ENCODE peak calls at places on chromosomes 12 and 14, in eight cellular contexts. J is activated gamma-delta T cell; Y is Caki2; E is fibroblast of the aortic adventitia; U is PC-3; S is CD4-positive, alpha-beta memory T cell; A is HS-27A; K is occipital lobe. M is an unnamed sample.

GRCh38 chr14:22653012-22653621 is 9.0 kb upstream of the OR6J1 start:
- DNase-seq in J (no peak), Y (peak), E (peak), U (peak), S (peak), A (peak), K (no peak), M (peak)

GRCh38 chr14:98957211-98958047 is 314.6 kb downstream of the BCL11B start:
- DNase-seq in J (no peak), Y (no peak), E (peak), U (no peak), S (no peak), A (no peak), K (no peak), M (peak)

GRCh38 chr14:75615200-75615599 is 36.8 kb downstream of the FLVCR2 start:
- DNase-seq in J (no peak), Y (no peak), E (no peak), U (no peak), S (no peak), A (no peak), K (no peak), M (no peak)

GRCh38 chr12:91178139-91178561 is 4.5 kb downstream of the DCN start:
- DNase-seq in J (no peak), Y (peak), E (peak), U (peak), S (no peak), A (no peak), K (no peak), M (peak)

GRCh38 chr12:105351523-105351922 is 21.0 kb downstream of the C12orf75 start:
- DNase-seq in J (no peak), Y (no peak), E (no peak), U (no peak), S (no peak), A (no peak), K (no peak), M (no peak)

GRCh38 chr14:63727736-63728728 is at the start of gene SGPP1:
- DNase-seq in J (peak), Y (peak), E (peak), U (peak), S (peak), A (peak), K (peak), M (peak)

GRCh38 chr12:117189725-117190209 is 503 bp downstream of the FBXO21 start:
- DNase-seq in J (peak), Y (peak), E (peak), U (peak), S (no peak), A (no peak), K (no peak), M (peak)

GRCh38 chr12:92412931-92413685 is 267.5 kb upstream of the BTG1 start:
- DNase-seq in J (no peak), Y (no peak), E (no peak), U (no peak), S (no peak), A (no peak), K (no peak), M (no peak)

GRCh38 chr12:67981236-67982164 is 7.7 kb upstream of the IFNG-AS1 start:
- DNase-seq in J (no peak), Y (peak), E (peak), U (peak), S (no peak), A (peak), K (no peak), M (peak)

GRCh38 chr12:79424109-79424721 is 266.5 kb downstream of the PAWR start:
- DNase-seq in J (no peak), Y (peak), E (peak), U (peak), S (no peak), A (peak), K (no peak), M (peak)

GRCh38 chr12:106045251-106045674 is 93.5 kb downstream of the NUAK1 start:
- DNase-seq in J (no peak), Y (no peak), E (no peak), U (no peak), S (no peak), A (peak), K (no peak), M (no peak)

GRCh38 chr12:95118788-95119179 is 45.4 kb upstream of the NR2C1 start:
- DNase-seq in J (no peak), Y (no peak), E (no peak), U (peak), S (no peak), A (no peak), K (no peak), M (no peak)

GRCh38 chr14:105364100-105364708 is 34.1 kb upstream of the TEX22 start:
- DNase-seq in J (peak), Y (no peak), E (peak), U (no peak), S (peak), A (no peak), K (no peak), M (peak)

GRCh38 chr14:97185186-97185585 is 388.0 kb downstream of the VRK1 start:
- DNase-seq in J (no peak), Y (no peak), E (no peak), U (peak), S (peak), A (no peak), K (no peak), M (no peak)

GRCh38 chr14:104445086-104445485 is 134.5 kb upstream of the C14orf180 start:
- DNase-seq in J (no peak), Y (no peak), E (no peak), U (no peak), S (no peak), A (no peak), K (no peak), M (no peak)

GRCh38 chr12:67025543-67026114 is 243.5 kb upstream of the CAND1 start:
- DNase-seq in J (no peak), Y (peak), E (peak), U (peak), S (peak), A (peak), K (no peak), M (peak)

GRCh38 chr12:2094597-2094996 is 41.8 kb downstream of the CACNA1C start:
- DNase-seq in J (no peak), Y (no peak), E (no peak), U (no peak), S (no peak), A (no peak), K (no peak), M (peak)